ENCODE peak calls at places on chromosomes 13 and 19, in nine cellular contexts. I, N, X, S, H, P, J, W and L are unnamed samples. For H3K9me2 and H3K27me3, the result is how much of the 10 kb centered on the place peaks cover.

GRCh38 chr19:4172861-4173473 is 9.4 kb downstream of the SIRT6 start:
- DNase-seq in I (peak), N (peak), X (no peak), S (peak), H (peak), P (peak), J (peak), W (peak), L (peak)

GRCh38 chr19:6731822-6732221 is 5.6 kb downstream of the GPR108 start:
- DNase-seq in I (no peak), N (no peak), X (no peak), S (no peak), H (peak), P (no peak), J (no peak), W (no peak), L (no peak)

GRCh38 chr19:29702958-29703320 is 12.1 kb downstream of the C19orf12 start:
- DNase-seq in I (no peak), N (no peak), X (no peak), S (no peak), H (no peak), P (no peak), J (no peak), W (no peak), L (no peak)

GRCh38 chr19:49109051-49109450 is 5.1 kb upstream of the LIN7B start:
- DNase-seq in I (no peak), N (no peak), X (no peak), S (no peak), H (no peak), P (no peak), J (no peak), W (no peak), L (no peak)

GRCh38 chr19:29315566-29315965 is 102.6 kb upstream of the UQCRFS1 start:
- DNase-seq in I (no peak), N (no peak), X (no peak), S (no peak), H (no peak), P (no peak), J (no peak), W (no peak), L (no peak)

GRCh38 chr13:41864658-41865057 is 96.3 kb downstream of the VWA8 start:
- DNase-seq in I (no peak), N (peak), X (no peak), S (no peak), H (no peak), P (no peak), J (no peak), W (no peak), L (no peak)

GRCh38 chr13:44439615-44440014 is 66.0 kb downstream of the SERP2 start:
- DNase-seq in I (no peak), N (no peak), X (no peak), S (no peak), H (no peak), P (no peak), J (no peak), W (no peak), L (no peak)

GRCh38 chr13:33204130-33204927 is 81.2 kb downstream of the STARD13 start:
- DNase-seq in I (no peak), N (peak), X (no peak), S (no peak), H (peak), P (no peak), J (no peak), W (peak), L (no peak)

GRCh38 chr13:109704771-109705628 is 81.4 kb downstream of the IRS2 start:
- DNase-seq in I (no peak), N (peak), X (no peak), S (peak), H (no peak), P (no peak), J (peak), W (peak), L (no peak)

GRCh38 chr19:5020368-5020767 is 51.5 kb downstream of the KDM4B start:
- DNase-seq in I (no peak), N (no peak), X (no peak), S (no peak), H (no peak), P (no peak), J (no peak), W (no peak), L (no peak)

GRCh38 chr19:38838208-38838985 is 6.8 kb upstream of the ECH1 start:
- DNase-seq in I (peak), N (no peak), X (peak), S (peak), H (no peak), P (no peak), J (peak), W (peak), L (no peak)

GRCh38 chr19:5953680-5954213 is 24.2 kb downstream of the RANBP3 start:
- DNase-seq in I (no peak), N (peak), X (no peak), S (no peak), H (no peak), P (no peak), J (no peak), W (no peak), L (no peak)

GRCh38 chr13:91046715-91047327 is 300.7 kb upstream of the MIR17HG start:
- DNase-seq in I (no peak), N (no peak), X (no peak), S (no peak), H (no peak), P (no peak), J (no peak), W (peak), L (peak)

GRCh38 chr19:55488986-55489710 is 912 bp downstream of the SSC5D start:
- DNase-seq in I (no peak), N (no peak), X (no peak), S (no peak), H (peak), P (no peak), J (no peak), W (no peak), L (no peak)

GRCh38 chr19:15935167-15935702 is 906 bp upstream of the CYP4F11 start:
- DNase-seq in I (no peak), N (no peak), X (peak), S (peak), H (no peak), P (no peak), J (peak), W (no peak), L (no peak)

GRCh38 chr13:29594710-29595379 is 643 bp downstream of the SLC7A1 start:
- DNase-seq in I (peak), N (peak), X (no peak), S (peak), H (peak), P (no peak), J (peak), W (peak), L (peak)

GRCh38 chr13:97122381-97122996 is 99.6 kb upstream of the MBNL2 start:
- DNase-seq in I (no peak), N (peak), X (peak), S (peak), H (no peak), P (no peak), J (peak), W (no peak), L (no peak)

GRCh38 chr13:97127842-97128241 is 94.3 kb upstream of the MBNL2 start:
- DNase-seq in I (no peak), N (no peak), X (no peak), S (no peak), H (no peak), P (peak), J (peak), W (no peak), L (peak)

GRCh38 chr13:97125810-97126738 is 96.1 kb upstream of the MBNL2 start:
- DNase-seq in I (no peak), N (peak), X (no peak), S (peak), H (no peak), P (no peak), J (peak), W (peak), L (no peak)

GRCh38 chr13:97124237-97124636 is 97.9 kb upstream of the MBNL2 start:
- DNase-seq in I (no peak), N (no peak), X (no peak), S (no peak), H (no peak), P (no peak), J (no peak), W (no peak), L (no peak)

GRCh38 chr13:97125051-97125809 is 96.9 kb upstream of the MBNL2 start:
- DNase-seq in I (no peak), N (peak), X (peak), S (peak), H (peak), P (no peak), J (peak), W (peak), L (peak)
- H3K9me2 ChIP-seq in I (under half), N (under half), X (under half), S (under half), H (under half), P (under half), J (under half), W (under half), L (under half)

GRCh38 chr19:33781996-33782395 is 14.7 kb upstream of the KCTD15 start:
- DNase-seq in I (no peak), N (peak), X (no peak), S (peak), H (no peak), P (no peak), J (no peak), W (no peak), L (no peak)
- H3K27me3 ChIP-seq in I (under half), N (under half), X (under half), S (under half), H (under half), P (half or more), J (half or more), W (under half), L (under half)

GRCh38 chr19:17089238-17089637 is 13.7 kb downstream of the MYO9B start:
- DNase-seq in I (no peak), N (peak), X (no peak), S (no peak), H (no peak), P (no peak), J (no peak), W (peak), L (no peak)

GRCh38 chr19:17095141-17095919 is 19.8 kb downstream of the MYO9B start:
- DNase-seq in I (no peak), N (peak), X (no peak), S (no peak), H (no peak), P (no peak), J (no peak), W (peak), L (no peak)

GRCh38 chr19:17090501-17091074 is 15.0 kb downstream of the MYO9B start:
- DNase-seq in I (no peak), N (peak), X (no peak), S (no peak), H (no peak), P (no peak), J (no peak), W (no peak), L (no peak)

GRCh38 chr19:17091758-17092333 is 16.3 kb downstream of the MYO9B start:
- DNase-seq in I (peak), N (no peak), X (no peak), S (no peak), H (no peak), P (no peak), J (no peak), W (no peak), L (no peak)

GRCh38 chr19:17092696-17093095 is 17.1 kb downstream of the MYO9B start:
- DNase-seq in I (no peak), N (no peak), X (no peak), S (no peak), H (no peak), P (no peak), J (no peak), W (no peak), L (no peak)
- H3K9me2 ChIP-seq in I (under half), N (under half), X (under half), S (under half), H (under half), P (under half), J (under half), W (under half), L (under half)

DNA sequence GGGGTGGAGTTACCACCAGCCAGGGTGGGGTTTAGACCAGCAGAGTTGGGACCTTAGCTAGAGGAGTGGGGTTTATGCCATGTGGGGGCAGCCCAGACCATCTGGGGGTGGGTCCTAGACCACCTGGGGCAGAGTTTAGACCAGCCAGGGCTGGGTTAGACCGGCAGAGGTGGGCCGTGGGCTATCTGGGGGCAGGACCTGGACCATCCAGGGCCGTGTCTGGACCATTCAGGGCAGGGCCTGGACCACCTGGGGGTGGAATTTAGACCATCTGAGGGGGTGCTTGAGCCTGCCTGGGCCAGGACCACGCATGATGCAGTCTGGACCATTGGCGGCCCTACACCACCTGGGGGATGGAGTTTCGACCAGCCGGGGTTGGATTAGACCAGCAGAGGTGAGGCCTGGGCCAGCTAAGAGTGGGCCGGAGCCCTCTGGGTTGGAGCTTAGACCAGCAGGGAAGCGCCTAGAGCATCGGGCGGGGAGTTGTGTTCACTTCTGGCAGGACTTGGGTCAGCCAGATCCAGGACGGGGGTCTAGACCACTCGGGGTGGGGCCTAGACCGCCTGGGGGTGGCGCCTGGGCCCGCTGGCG is 9.9 kb upstream of the CACNG6 start:
- DNase-seq in I (no peak), N (no peak), X (no peak), S (no peak), H (no peak), P (no peak), J (no peak), W (no peak), L (peak)
- H3K27me3 ChIP-seq in I (under half), N (under half), X (under half), S (under half), H (under half), P (under half), J (under half), W (under half), L (under half)

DNA sequence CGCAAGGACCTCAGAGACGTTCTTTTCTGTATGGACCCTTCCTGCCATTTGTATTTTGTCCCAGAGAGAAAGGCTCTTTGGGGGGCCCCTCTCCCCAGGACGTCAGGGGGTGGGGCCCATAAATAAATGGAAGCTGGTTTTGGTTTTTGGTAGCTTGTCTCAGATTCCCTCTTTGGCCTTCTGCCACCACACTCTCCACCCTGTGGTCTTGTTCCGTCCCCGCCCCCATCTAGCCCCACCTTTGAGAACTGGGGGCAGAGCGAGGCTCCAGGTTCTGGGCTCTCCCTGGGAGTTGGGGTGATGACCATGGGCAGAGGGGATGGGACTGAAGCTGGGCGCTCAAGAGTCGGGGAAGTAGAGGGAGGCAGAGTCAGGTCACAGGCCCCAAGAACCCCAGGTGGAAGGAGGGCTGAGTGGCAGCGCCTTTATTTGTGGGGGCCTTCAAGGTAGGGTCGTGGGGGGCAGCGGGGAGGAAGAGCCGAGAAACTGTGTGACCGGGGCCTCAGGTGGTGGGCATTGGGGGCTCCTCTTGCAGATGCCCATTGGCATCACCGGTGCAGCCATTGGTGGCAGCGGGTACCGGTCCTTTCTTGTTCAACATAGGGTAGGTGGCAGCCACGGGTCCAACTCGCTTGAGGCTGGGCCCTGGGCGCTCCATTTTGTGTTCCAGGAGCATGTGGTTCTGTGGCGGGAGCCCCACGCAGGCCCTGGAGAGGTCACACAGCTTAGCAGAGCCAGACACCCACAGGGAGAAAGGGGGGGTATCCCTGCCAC is 3.3 kb downstream of the ISYNA1 start:
- DNase-seq in I (no peak), N (peak), X (no peak), S (no peak), H (no peak), P (no peak), J (no peak), W (no peak), L (peak)
- H3K9me2 ChIP-seq in I (under half), N (under half), X (under half), S (under half), H (under half), P (under half), J (under half), W (under half), L (under half)